ENCODE peak calls at places on chromosomes 11 and 22, in five cellular contexts. E is upper lobe of right lung, K is right atrium auricular region, C is stomach, P is psoas muscle. V is an unnamed sample.

GRCh38 chr11:85953491-85954143 is 98.4 kb downstream of the CCDC83 start:
- DNase-seq in P (no peak), K (no peak), C (no peak), E (no peak), V (no peak)

GRCh38 chr11:93330446-93330984 is at the start of gene DEUP1:
- DNase-seq in P (peak; percentile 52), E (peak; percentile 81), K (no peak), C (peak; percentile 43), V (peak; percentile 61)

GRCh38 chr11:128305588-128305987 is 281.8 kb downstream of the ETS1 start:
- DNase-seq in C (no peak), E (no peak), K (no peak), P (no peak), V (no peak)

GRCh38 chr11:22711880-22712279 is 45.5 kb downstream of the GAS2 start:
- DNase-seq in E (no peak), C (peak; percentile 38), P (no peak), K (no peak), V (no peak)

GRCh38 chr11:59778122-59778521 is 22.9 kb downstream of the STX3 start:
- DNase-seq in E (no peak), K (no peak), P (no peak), C (peak; percentile 52), V (no peak)

GRCh38 chr11:70305501-70305900 is 35.0 kb downstream of the PPFIA1 start:
- DNase-seq in C (no peak), E (no peak), K (no peak), P (no peak), V (peak; percentile 3)

GRCh38 chr11:59822989-59823566 is 12.5 kb upstream of the MRPL16 start:
- DNase-seq in P (no peak), E (no peak), C (peak; percentile 53), K (no peak), V (no peak)

GRCh38 chr22:49807780-49808708 is 19.6 kb downstream of the BRD1 start:
- DNase-seq in K (no peak), E (no peak), P (no peak), C (no peak), V (no peak)

GRCh38 chr11:68373189-68373809 is 60.9 kb downstream of the LRP5 start:
- DNase-seq in C (no peak), E (no peak), K (no peak), P (no peak), V (no peak)

GRCh38 chr11:88292156-88292844 is 45.2 kb downstream of the CTSC start:
- DNase-seq in P (no peak), C (peak; percentile 54), K (no peak), E (no peak), V (no peak)

GRCh38 chr11:12019337-12019736 is 10.9 kb upstream of the DKK3 start:
- DNase-seq in K (no peak), C (peak; percentile 46), E (no peak), P (no peak), V (no peak)

GRCh38 chr22:30327864-30328345 is 1.2 kb upstream of the TBC1D10A start:
- DNase-seq in C (no peak), E (no peak), P (no peak), K (no peak), V (no peak)

GRCh38 chr11:19116971-19117759 is at the start of gene ZDHHC13:
- DNase-seq in K (peak; percentile 91), E (peak; percentile 97), C (peak; percentile 98), P (peak; percentile 92), V (peak; percentile 95)
- TF ChIP-seq CTCF in K (no peak), E (peak; percentile 33), C (no peak), P (no peak), V (no peak)

GRCh38 chr11:72333657-72334056 is 89.7 kb upstream of the PHOX2A start:
- DNase-seq in C (no peak), E (no peak), P (no peak), K (no peak), V (no peak)
- TF ChIP-seq CTCF in C (no peak), E (no peak), P (no peak), K (no peak), V (no peak)

GRCh38 chr11:116217006-116217405 is 555.8 kb downstream of the BUD13 start:
- DNase-seq in C (no peak), E (peak; percentile 80), P (no peak), K (no peak), V (peak; percentile 58)
- TF ChIP-seq CTCF in C (peak; percentile 46), E (peak; percentile 79), P (peak; percentile 47), K (no peak), V (peak; percentile 25)

DNA sequence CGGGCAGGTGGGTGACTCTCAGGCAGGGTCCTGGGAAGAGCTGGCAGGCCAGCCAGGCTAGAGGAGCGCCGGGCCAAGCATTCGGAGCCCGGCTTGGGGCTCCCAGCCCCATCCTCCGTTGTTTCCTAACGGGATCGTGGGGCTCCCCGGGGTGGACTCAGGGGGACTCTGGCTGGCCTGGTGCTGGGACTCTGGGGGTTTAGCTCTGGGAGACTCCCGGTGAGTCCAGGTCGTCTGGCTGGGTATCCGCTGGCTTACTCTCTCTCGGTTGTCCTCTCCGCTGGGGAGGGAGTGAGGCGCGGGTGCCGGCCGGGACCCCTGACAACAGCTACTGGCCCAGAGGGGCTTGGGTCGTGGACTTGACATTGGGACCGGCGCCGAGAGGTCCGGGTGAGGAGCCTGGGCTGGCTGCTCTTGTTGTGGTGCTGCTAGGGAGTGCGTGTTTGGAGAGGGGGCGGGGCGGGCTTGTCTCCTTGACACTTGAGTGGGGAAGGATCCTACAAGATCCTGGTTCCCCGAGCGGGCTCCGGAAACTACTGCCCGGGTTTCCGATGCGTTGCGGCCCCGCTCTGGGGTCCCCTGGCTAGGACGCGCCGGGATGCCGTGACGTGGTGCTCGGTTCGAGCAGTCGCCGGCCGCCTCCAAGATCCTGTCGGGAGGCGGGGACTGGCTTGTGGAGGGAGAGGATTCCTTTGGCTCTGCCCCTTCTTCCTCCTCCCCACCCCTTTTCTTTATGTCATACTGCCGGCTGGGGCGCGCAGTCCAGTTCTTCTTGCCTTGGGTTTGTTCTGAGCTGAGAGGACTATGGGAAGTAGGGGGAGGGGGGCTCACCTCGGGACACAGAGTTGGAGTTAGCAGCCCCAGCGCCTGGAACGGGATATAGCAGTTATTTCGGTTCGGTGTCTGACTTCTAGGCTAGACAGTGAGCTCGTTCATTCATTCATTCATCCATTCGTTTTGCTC is 585 bp downstream of the EMSY start:
- DNase-seq in P (peak; percentile 83), C (peak; percentile 66), E (peak; percentile 88), K (peak; percentile 76), V (peak; percentile 87)
- TF ChIP-seq CTCF in P (no peak), C (no peak), E (no peak), K (no peak), V (no peak)

GRCh38 chr11:2549080-2549479 is 104.3 kb downstream of the KCNQ1 start:
- DNase-seq in K (no peak), E (no peak), C (no peak), P (no peak), V (peak; percentile 46)
- TF ChIP-seq CTCF in K (no peak), E (no peak), C (no peak), P (no peak), V (no peak)

GRCh38 chr22:21866821-21867527 is 471 bp downstream of the MAPK1 start:
- DNase-seq in K (no peak), P (no peak), C (peak; percentile 29), E (peak; percentile 82), V (no peak)

GRCh38 chr22:21865041-21865440 is 2.4 kb downstream of the MAPK1 start:
- DNase-seq in K (peak; percentile 77), C (peak; percentile 35), E (no peak), P (no peak), V (no peak)

GRCh38 chr22:21862386-21863242 is 4.8 kb downstream of the MAPK1 start:
- DNase-seq in C (no peak), P (no peak), E (no peak), K (no peak), V (no peak)

GRCh38 chr22:21868651-21869050 is 1.2 kb upstream of the MAPK1 start:
- DNase-seq in K (no peak), C (no peak), E (no peak), P (no peak), V (no peak)

DNA sequence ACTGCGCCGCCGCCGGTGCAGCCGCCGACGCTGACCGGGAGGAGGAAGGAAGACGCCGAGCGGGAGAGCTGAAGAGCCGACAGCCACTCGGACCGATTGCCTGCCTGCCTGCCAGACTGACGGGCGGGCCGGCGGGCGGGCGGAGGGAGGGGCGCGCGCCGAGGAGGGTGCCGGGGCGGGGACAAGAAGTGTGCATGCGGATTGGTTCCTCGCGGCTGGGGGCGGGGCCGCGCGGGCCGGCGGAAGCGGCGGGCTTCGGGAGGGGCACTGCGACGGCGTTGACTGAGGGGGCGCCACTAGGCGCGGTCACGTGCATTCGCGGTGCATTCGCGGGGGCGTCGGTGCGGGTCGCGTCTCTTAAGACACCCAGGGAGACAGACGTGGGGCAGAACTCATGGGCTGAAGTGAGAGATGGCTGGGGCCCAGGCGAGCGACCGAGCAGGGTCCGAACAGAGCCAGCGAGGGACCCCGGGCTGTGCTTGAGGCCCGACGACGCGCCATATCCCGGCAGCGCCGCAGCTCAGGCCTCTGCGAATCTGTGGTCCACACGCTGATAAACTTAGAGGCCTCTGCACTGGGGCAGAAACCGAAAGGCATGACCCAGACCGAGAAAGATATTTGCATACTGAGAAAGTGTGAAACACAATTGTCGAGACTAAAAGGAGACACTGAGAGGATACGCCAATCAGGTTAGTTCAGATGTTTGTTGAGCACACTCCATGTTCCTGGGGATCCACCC is at the start of gene MAPK1:
- DNase-seq in E (peak; percentile 97), C (peak; percentile 93), P (peak; percentile 96), K (peak; percentile 93), V (peak; percentile 96)
- TF ChIP-seq CTCF in E (peak; percentile 49), C (no peak), P (peak; percentile 38), K (no peak), V (no peak)

GRCh38 chr22:46986788-46987187 is 224.3 kb downstream of the TBC1D22A start:
- DNase-seq in E (no peak), K (no peak), C (no peak), P (no peak), V (no peak)

GRCh38 chr22:46982635-46983034 is 220.2 kb downstream of the TBC1D22A start:
- DNase-seq in P (no peak), E (no peak), K (no peak), C (no peak), V (peak; percentile 44)

GRCh38 chr22:46983046-46983445 is 220.6 kb downstream of the TBC1D22A start:
- DNase-seq in C (no peak), P (no peak), K (no peak), E (no peak), V (no peak)

GRCh38 chr22:46984751-46985506 is 222.5 kb downstream of the TBC1D22A start:
- DNase-seq in P (no peak), E (no peak), K (no peak), C (no peak), V (peak; percentile 61)

GRCh38 chr22:46985507-46985882 is 223.0 kb downstream of the TBC1D22A start:
- DNase-seq in K (no peak), P (no peak), C (no peak), E (no peak), V (peak; percentile 15)
- TF ChIP-seq CTCF in K (no peak), P (no peak), C (no peak), E (no peak), V (no peak)

GRCh38 chr11:31264834-31265233 is 104.7 kb downstream of the DCDC1 start:
- DNase-seq in P (no peak), C (no peak), K (no peak), E (no peak), V (no peak)
- TF ChIP-seq CTCF in P (no peak), C (no peak), K (no peak), E (no peak), V (no peak)

V was measured in suprapubic skin.